ENCODE peak calls at places on chromosomes 12 and 14, in nine cellular contexts. C is activated T-cell treated with anti-CD3 and anti-CD28 coated beads, Interleukin-2, amount 50 U/mL, for 72 hours; T is GM04504; B is T-helper 2 cell; J is stimulated activated CD4-positive, alpha-beta T cell treated with anti-CD3 and anti-CD28 coated beads, Interleukin-12 subunit alpha, Interleukin-12 subunit beta, amount 100 ng/mL, for 4 hours; I is GM12878; U is ovary; O is NCI-H2081; X is AG10803. A is an unnamed sample.

GRCh38 chr12:125340791-125341190 is 275.6 kb downstream of the AACS start:
- DNase-seq in C (no peak), B (no peak), T (peak; percentile 38), J (no peak), X (peak; percentile 39), U (no peak), I (no peak), O (peak; percentile 20), A (no peak)

GRCh38 chr12:15011162-15011561 is 38.3 kb downstream of the PDE6H start:
- DNase-seq in U (no peak), O (no peak), J (no peak), X (no peak), B (no peak), I (no peak), T (no peak), C (no peak), A (no peak)

GRCh38 chr12:52151859-52152783 is 39.7 kb downstream of the KRT80 start:
- DNase-seq in J (peak; percentile 65), U (peak; percentile 63), C (peak; percentile 82), I (no peak), B (peak; percentile 71), X (peak; percentile 68), T (no peak), O (peak; percentile 42), A (no peak)

GRCh38 chr14:92425101-92425500 is 88.5 kb upstream of the RIN3 start:
- DNase-seq in C (no peak), J (no peak), B (no peak), T (no peak), U (no peak), X (peak; percentile 54), I (no peak), O (no peak), A (no peak)

GRCh38 chr14:73761621-73762355 is 47.6 kb upstream of the PNMA1 start:
- DNase-seq in X (no peak), B (no peak), T (no peak), O (no peak), U (no peak), I (no peak), J (no peak), C (no peak), A (no peak)

GRCh38 chr14:20278414-20278813 is 27.3 kb downstream of the TTC5 start:
- DNase-seq in J (no peak), B (no peak), I (no peak), O (no peak), U (no peak), T (no peak), X (no peak), C (no peak), A (no peak)

GRCh38 chr12:56927281-56927680 is 6.9 kb downstream of the SDR9C7 start:
- DNase-seq in X (no peak), U (no peak), I (no peak), T (no peak), J (no peak), O (no peak), C (no peak), B (no peak), A (no peak)

GRCh38 chr14:100406505-100407131 is 83.5 kb downstream of the SLC25A47 start:
- DNase-seq in U (no peak), C (peak; percentile 19), B (no peak), J (no peak), T (no peak), O (no peak), I (no peak), X (peak; percentile 43), A (no peak)

GRCh38 chr12:13957576-13957975 is 23.8 kb downstream of the GRIN2B start:
- DNase-seq in C (no peak), O (no peak), I (no peak), J (no peak), X (no peak), B (no peak), U (no peak), T (no peak), A (no peak)

GRCh38 chr14:32727827-32728226 is 210.9 kb upstream of the NPAS3 start:
- DNase-seq in B (no peak), C (no peak), O (no peak), I (no peak), J (no peak), X (no peak), T (no peak), U (no peak), A (no peak)

GRCh38 chr12:124568431-124569374 is 1.3 kb upstream of the NCOR2 start:
- DNase-seq in X (peak; percentile 96), C (no peak), I (peak; percentile 53), U (peak; percentile 84), B (no peak), T (peak; percentile 89), O (peak; percentile 32), J (no peak), A (no peak)

GRCh38 chr12:47297993-47298392 is 218.2 kb upstream of the AMIGO2 start:
- DNase-seq in J (no peak), I (no peak), B (no peak), O (no peak), C (no peak), U (no peak), T (no peak), X (no peak), A (no peak)

GRCh38 chr12:57766464-57767311 is at the start of gene CYP27B1:
- DNase-seq in B (no peak), C (peak; percentile 30), O (peak; percentile 25), X (no peak), T (no peak), I (no peak), U (no peak), J (no peak), A (no peak)

GRCh38 chr14:31377433-31377832 is 42.9 kb downstream of the HEATR5A start:
- DNase-seq in I (no peak), X (no peak), C (no peak), O (no peak), T (no peak), J (no peak), U (no peak), B (no peak), A (no peak)

GRCh38 chr12:71440393-71441349 is 1.1 kb downstream of the LGR5 start:
- DNase-seq in I (no peak), X (no peak), C (no peak), B (no peak), U (no peak), O (peak; percentile 18), J (no peak), T (no peak), A (no peak)

GRCh38 chr14:78104655-78105054 is 65.5 kb upstream of the NRXN3 start:
- DNase-seq in J (no peak), I (no peak), U (no peak), C (no peak), O (no peak), T (no peak), X (no peak), B (no peak), A (no peak)

GRCh38 chr12:75977952-75978671 is 53.5 kb downstream of the PHLDA1 start:
- DNase-seq in X (peak; percentile 99), C (peak; percentile 82), O (peak; percentile 27), U (peak; percentile 31), T (peak; percentile 99), J (peak; percentile 54), B (peak; percentile 41), I (peak; percentile 94), A (peak; percentile 44)

GRCh38 chr12:4540633-4541032 is 1.9 kb downstream of the RAD51AP1 start:
- DNase-seq in J (no peak), B (no peak), U (no peak), X (no peak), I (no peak), O (no peak), T (no peak), C (no peak), A (no peak)

GRCh38 chr14:65290830-65291229 is 121.7 kb upstream of the FUT8 start:
- DNase-seq in U (no peak), T (peak; percentile 83), C (peak; percentile 54), B (no peak), O (no peak), X (peak; percentile 94), J (peak; percentile 20), I (no peak), A (no peak)